ENCODE peak calls at places on chromosomes 1 and 21, in four cellular contexts. One of them, this sample, is unnamed.

GRCh38 chr1:117698398-117699160 is 92.7 kb downstream of the TENT5C start:
- DNase-seq in non-pigmented ciliary epithelial cell: no peak
- DNase-seq in OCI-LY7: no peak
- DNase-seq in caudate nucleus: no peak
- DNase-seq in this sample: no peak

GRCh38 chr21:31354604-31355443 is 10.8 kb upstream of the TIAM1 start:
- DNase-seq in OCI-LY7: no peak
- DNase-seq in caudate nucleus: peak; percentile 44
- DNase-seq in non-pigmented ciliary epithelial cell: peak; percentile 85
- DNase-seq in this sample: no peak

GRCh38 chr21:32770514-32771133 is 931 bp downstream of the PAXBP1 start:
- DNase-seq in OCI-LY7: peak; percentile 24
- DNase-seq in non-pigmented ciliary epithelial cell: no peak
- DNase-seq in caudate nucleus: peak; percentile 18
- DNase-seq in this sample: peak; percentile 41

GRCh38 chr1:104797982-104798381 is 1048.3 kb downstream of the AMY1C start:
- DNase-seq in OCI-LY7: no peak
- DNase-seq in non-pigmented ciliary epithelial cell: no peak
- DNase-seq in caudate nucleus: no peak
- DNase-seq in this sample: no peak

GRCh38 chr1:21703318-21703963 is 34.3 kb upstream of the RAP1GAP start:
- DNase-seq in non-pigmented ciliary epithelial cell: peak; percentile 53
- DNase-seq in OCI-LY7: peak; percentile 63
- DNase-seq in caudate nucleus: no peak
- DNase-seq in this sample: peak; percentile 27

GRCh38 chr1:159775716-159776115 is 5.0 kb upstream of the DUSP23 start:
- DNase-seq in OCI-LY7: no peak
- DNase-seq in caudate nucleus: no peak
- DNase-seq in non-pigmented ciliary epithelial cell: no peak
- DNase-seq in this sample: no peak

GRCh38 chr21:33451634-33452071 is 28.1 kb downstream of the TMEM50B start:
- DNase-seq in non-pigmented ciliary epithelial cell: no peak
- DNase-seq in caudate nucleus: no peak
- DNase-seq in OCI-LY7: no peak
- DNase-seq in this sample: no peak

GRCh38 chr1:89721351-89721750 is 88.4 kb downstream of the LRRC8C start:
- DNase-seq in OCI-LY7: peak; percentile 43
- DNase-seq in caudate nucleus: no peak
- DNase-seq in non-pigmented ciliary epithelial cell: no peak
- DNase-seq in this sample: no peak

GRCh38 chr1:84103197-84103992 is 40.7 kb upstream of the PRKACB start:
- DNase-seq in non-pigmented ciliary epithelial cell: peak; percentile 75
- DNase-seq in caudate nucleus: peak; percentile 47
- DNase-seq in OCI-LY7: no peak
- DNase-seq in this sample: no peak

GRCh38 chr1:60034999-60035398 is 38.6 kb downstream of the C1orf87 start:
- DNase-seq in non-pigmented ciliary epithelial cell: no peak
- DNase-seq in OCI-LY7: no peak
- DNase-seq in caudate nucleus: no peak
- DNase-seq in this sample: no peak

GRCh38 chr1:41662656-41663437 is 178.4 kb upstream of the EDN2 start:
- DNase-seq in non-pigmented ciliary epithelial cell: no peak
- DNase-seq in caudate nucleus: no peak
- DNase-seq in OCI-LY7: no peak
- DNase-seq in this sample: no peak

GRCh38 chr1:174956976-174957375 is 42.8 kb upstream of the CACYBP start:
- DNase-seq in caudate nucleus: no peak
- DNase-seq in non-pigmented ciliary epithelial cell: no peak
- DNase-seq in OCI-LY7: no peak
- DNase-seq in this sample: peak; percentile 64

GRCh38 chr1:17347769-17348592 is 24.0 kb upstream of the PADI6 start:
- DNase-seq in OCI-LY7: no peak
- DNase-seq in caudate nucleus: no peak
- DNase-seq in non-pigmented ciliary epithelial cell: no peak
- DNase-seq in this sample: no peak

GRCh38 chr21:44445413-44445812 is 9.9 kb upstream of the LRRC3 start:
- DNase-seq in non-pigmented ciliary epithelial cell: no peak
- DNase-seq in caudate nucleus: no peak
- DNase-seq in OCI-LY7: no peak
- DNase-seq in this sample: no peak

GRCh38 chr1:62335656-62336055 is 16.4 kb upstream of the KANK4 start:
- DNase-seq in caudate nucleus: no peak
- DNase-seq in non-pigmented ciliary epithelial cell: no peak
- DNase-seq in OCI-LY7: no peak
- DNase-seq in this sample: no peak

GRCh38 chr1:74502432-74502831 is 10.0 kb downstream of the LRRC53 start:
- DNase-seq in OCI-LY7: peak; percentile 3
- DNase-seq in non-pigmented ciliary epithelial cell: no peak
- DNase-seq in caudate nucleus: no peak
- DNase-seq in this sample: peak; percentile 31

GRCh38 chr21:35529141-35529863 is 480.2 kb upstream of the RUNX1 start:
- DNase-seq in non-pigmented ciliary epithelial cell: no peak
- DNase-seq in caudate nucleus: no peak
- DNase-seq in OCI-LY7: peak; percentile 17
- DNase-seq in this sample: peak; percentile 43

GRCh38 chr1:175132456-175132855 is 60.1 kb downstream of the KIAA0040 start:
- DNase-seq in OCI-LY7: no peak
- DNase-seq in caudate nucleus: no peak
- DNase-seq in non-pigmented ciliary epithelial cell: no peak
- DNase-seq in this sample: no peak

GRCh38 chr1:240597153-240597745 is 14.7 kb downstream of the GREM2 start:
- DNase-seq in caudate nucleus: no peak
- DNase-seq in OCI-LY7: no peak
- DNase-seq in non-pigmented ciliary epithelial cell: no peak
- DNase-seq in this sample: no peak

GRCh38 chr1:92210701-92211100 is 7.0 kb upstream of the C1orf146 start:
- DNase-seq in OCI-LY7: no peak
- DNase-seq in non-pigmented ciliary epithelial cell: peak; percentile 13
- DNase-seq in caudate nucleus: no peak
- DNase-seq in this sample: no peak

GRCh38 chr1:227449727-227450420 is 113.5 kb upstream of the ZNF678 start:
- DNase-seq in OCI-LY7: no peak
- DNase-seq in caudate nucleus: no peak
- DNase-seq in non-pigmented ciliary epithelial cell: no peak
- DNase-seq in this sample: peak; percentile 83

GRCh38 chr1:8422439-8423133 is 104.7 kb downstream of the SLC45A1 start:
- DNase-seq in OCI-LY7: peak; percentile 36
- DNase-seq in non-pigmented ciliary epithelial cell: no peak
- DNase-seq in caudate nucleus: no peak
- DNase-seq in this sample: peak; percentile 60

This sample was measured in RPMI8226.